ENCODE peak calls at places on chromosomes 2 and 18, in eight cellular contexts. One of them, this sample, is unnamed.

GRCh38 chr2:200602584-200602983 is 16.8 kb downstream of the AOX1 start:
- DNase-seq in ovary: no peak
- DNase-seq in sigmoid colon: no peak
- DNase-seq in right lobe of liver: no peak
- DNase-seq in CD8-positive, alpha-beta T cell: no peak
- DNase-seq in mammary epithelial cell: no peak
- DNase-seq in osteoblast: no peak
- DNase-seq in foreskin keratinocyte: no peak
- DNase-seq in this sample: no peak

GRCh38 chr2:25711641-25712369 is 38.4 kb upstream of the DTNB start:
- DNase-seq in osteoblast: peak; percentile 69
- DNase-seq in mammary epithelial cell: no peak
- DNase-seq in CD8-positive, alpha-beta T cell: no peak
- DNase-seq in ovary: no peak
- DNase-seq in sigmoid colon: no peak
- DNase-seq in right lobe of liver: no peak
- DNase-seq in foreskin keratinocyte: no peak
- DNase-seq in this sample: no peak

GRCh38 chr2:136025057-136025973 is 39.9 kb upstream of the DARS1 start:
- DNase-seq in osteoblast: peak; percentile 59
- DNase-seq in foreskin keratinocyte: peak; percentile 47
- DNase-seq in sigmoid colon: peak; percentile 68
- DNase-seq in right lobe of liver: peak; percentile 65
- DNase-seq in mammary epithelial cell: no peak
- DNase-seq in ovary: peak; percentile 18
- DNase-seq in CD8-positive, alpha-beta T cell: peak; percentile 19
- DNase-seq in this sample: no peak

GRCh38 chr2:84960157-84960506 is 10.8 kb upstream of the KCMF1 start:
- DNase-seq in foreskin keratinocyte: no peak
- DNase-seq in CD8-positive, alpha-beta T cell: no peak
- DNase-seq in osteoblast: no peak
- DNase-seq in sigmoid colon: no peak
- DNase-seq in mammary epithelial cell: no peak
- DNase-seq in right lobe of liver: no peak
- DNase-seq in ovary: no peak
- DNase-seq in this sample: no peak

GRCh38 chr18:49481317-49481716 is 5.7 kb downstream of the C18orf32 start:
- DNase-seq in mammary epithelial cell: no peak
- DNase-seq in osteoblast: peak; percentile 53
- DNase-seq in foreskin keratinocyte: no peak
- DNase-seq in sigmoid colon: no peak
- DNase-seq in right lobe of liver: no peak
- DNase-seq in ovary: no peak
- DNase-seq in CD8-positive, alpha-beta T cell: no peak
- DNase-seq in this sample: no peak

GRCh38 chr2:62303818-62304217 is 107.9 kb downstream of the B3GNT2 start:
- DNase-seq in sigmoid colon: no peak
- DNase-seq in foreskin keratinocyte: no peak
- DNase-seq in right lobe of liver: no peak
- DNase-seq in ovary: no peak
- DNase-seq in CD8-positive, alpha-beta T cell: no peak
- DNase-seq in osteoblast: no peak
- DNase-seq in mammary epithelial cell: no peak
- DNase-seq in this sample: no peak

GRCh38 chr2:170101789-170102188 is 76.2 kb upstream of the MYO3B start:
- DNase-seq in right lobe of liver: no peak
- DNase-seq in ovary: no peak
- DNase-seq in CD8-positive, alpha-beta T cell: no peak
- DNase-seq in mammary epithelial cell: no peak
- DNase-seq in foreskin keratinocyte: no peak
- DNase-seq in sigmoid colon: no peak
- DNase-seq in osteoblast: no peak
- DNase-seq in this sample: no peak

GRCh38 chr18:43278401-43278800 is 1.1 kb upstream of the SYT4 start:
- DNase-seq in sigmoid colon: no peak
- DNase-seq in right lobe of liver: no peak
- DNase-seq in ovary: no peak
- DNase-seq in CD8-positive, alpha-beta T cell: no peak
- DNase-seq in foreskin keratinocyte: no peak
- DNase-seq in mammary epithelial cell: no peak
- DNase-seq in osteoblast: no peak
- DNase-seq in this sample: no peak

GRCh38 chr2:96642564-96643350 is at the start of gene FER1L5:
- DNase-seq in right lobe of liver: no peak
- DNase-seq in sigmoid colon: no peak
- DNase-seq in osteoblast: peak; percentile 92
- DNase-seq in ovary: peak; percentile 62
- DNase-seq in mammary epithelial cell: no peak
- DNase-seq in CD8-positive, alpha-beta T cell: no peak
- DNase-seq in foreskin keratinocyte: peak; percentile 66
- DNase-seq in this sample: no peak

GRCh38 chr18:68316636-68317035 is 398.3 kb downstream of the TMX3 start:
- DNase-seq in CD8-positive, alpha-beta T cell: no peak
- DNase-seq in osteoblast: no peak
- DNase-seq in mammary epithelial cell: peak; percentile 5
- DNase-seq in sigmoid colon: no peak
- DNase-seq in ovary: no peak
- DNase-seq in foreskin keratinocyte: no peak
- DNase-seq in right lobe of liver: no peak
- DNase-seq in this sample: no peak

GRCh38 chr2:117835990-117836760 is 21.7 kb downstream of the DDX18 start:
- DNase-seq in sigmoid colon: peak; percentile 91
- DNase-seq in mammary epithelial cell: peak; percentile 39
- DNase-seq in osteoblast: peak; percentile 95
- DNase-seq in CD8-positive, alpha-beta T cell: peak; percentile 62
- DNase-seq in foreskin keratinocyte: peak; percentile 51
- DNase-seq in ovary: peak; percentile 83
- DNase-seq in right lobe of liver: peak; percentile 87
- DNase-seq in this sample: peak; percentile 59

GRCh38 chr2:43605079-43605655 is 9.3 kb upstream of the THADA start:
- DNase-seq in CD8-positive, alpha-beta T cell: no peak
- DNase-seq in osteoblast: peak; percentile 73
- DNase-seq in mammary epithelial cell: peak; percentile 36
- DNase-seq in foreskin keratinocyte: peak; percentile 38
- DNase-seq in sigmoid colon: no peak
- DNase-seq in right lobe of liver: no peak
- DNase-seq in ovary: no peak
- DNase-seq in this sample: no peak

GRCh38 chr18:23105581-23106219 is 29.6 kb upstream of the CABLES1 start:
- DNase-seq in right lobe of liver: no peak
- DNase-seq in CD8-positive, alpha-beta T cell: no peak
- DNase-seq in mammary epithelial cell: no peak
- DNase-seq in osteoblast: no peak
- DNase-seq in sigmoid colon: no peak
- DNase-seq in ovary: no peak
- DNase-seq in foreskin keratinocyte: no peak
- DNase-seq in this sample: no peak

GRCh38 chr18:6661692-6662415 is 67.7 kb upstream of the ARHGAP28 start:
- DNase-seq in mammary epithelial cell: no peak
- DNase-seq in foreskin keratinocyte: no peak
- DNase-seq in sigmoid colon: no peak
- DNase-seq in right lobe of liver: no peak
- DNase-seq in CD8-positive, alpha-beta T cell: no peak
- DNase-seq in ovary: no peak
- DNase-seq in osteoblast: no peak
- DNase-seq in this sample: no peak

GRCh38 chr2:218244665-218245064 is 16.1 kb upstream of the GPBAR1 start:
- DNase-seq in sigmoid colon: no peak
- DNase-seq in mammary epithelial cell: no peak
- DNase-seq in CD8-positive, alpha-beta T cell: no peak
- DNase-seq in foreskin keratinocyte: no peak
- DNase-seq in right lobe of liver: no peak
- DNase-seq in osteoblast: no peak
- DNase-seq in ovary: no peak
- DNase-seq in this sample: no peak

GRCh38 chr2:218249686-218250085 is 11.1 kb upstream of the GPBAR1 start:
- DNase-seq in mammary epithelial cell: no peak
- DNase-seq in right lobe of liver: no peak
- DNase-seq in foreskin keratinocyte: no peak
- DNase-seq in osteoblast: no peak
- DNase-seq in sigmoid colon: peak; percentile 50
- DNase-seq in ovary: no peak
- DNase-seq in CD8-positive, alpha-beta T cell: no peak
- DNase-seq in this sample: no peak

GRCh38 chr2:218244204-218244603 is 16.6 kb upstream of the GPBAR1 start:
- DNase-seq in CD8-positive, alpha-beta T cell: no peak
- DNase-seq in sigmoid colon: no peak
- DNase-seq in ovary: no peak
- DNase-seq in right lobe of liver: no peak
- DNase-seq in foreskin keratinocyte: no peak
- DNase-seq in osteoblast: no peak
- DNase-seq in mammary epithelial cell: no peak
- DNase-seq in this sample: no peak

GRCh38 chr2:218245214-218245613 is 15.6 kb upstream of the GPBAR1 start:
- DNase-seq in mammary epithelial cell: no peak
- DNase-seq in sigmoid colon: no peak
- DNase-seq in ovary: no peak
- DNase-seq in osteoblast: no peak
- DNase-seq in right lobe of liver: no peak
- DNase-seq in foreskin keratinocyte: no peak
- DNase-seq in CD8-positive, alpha-beta T cell: no peak
- DNase-seq in this sample: no peak
- H3K27ac ChIP-seq in mammary epithelial cell: no peak overlapping the region
- H3K27ac ChIP-seq in sigmoid colon: no peak overlapping the region
- H3K27ac ChIP-seq in ovary: no peak overlapping the region
- H3K27ac ChIP-seq in osteoblast: no peak overlapping the region
- H3K27ac ChIP-seq in right lobe of liver: no peak overlapping the region
- H3K27ac ChIP-seq in foreskin keratinocyte: no peak overlapping the region
- H3K27ac ChIP-seq in CD8-positive, alpha-beta T cell: no peak overlapping the region
- H3K27ac ChIP-seq in this sample: no peak overlapping the region

DNA sequence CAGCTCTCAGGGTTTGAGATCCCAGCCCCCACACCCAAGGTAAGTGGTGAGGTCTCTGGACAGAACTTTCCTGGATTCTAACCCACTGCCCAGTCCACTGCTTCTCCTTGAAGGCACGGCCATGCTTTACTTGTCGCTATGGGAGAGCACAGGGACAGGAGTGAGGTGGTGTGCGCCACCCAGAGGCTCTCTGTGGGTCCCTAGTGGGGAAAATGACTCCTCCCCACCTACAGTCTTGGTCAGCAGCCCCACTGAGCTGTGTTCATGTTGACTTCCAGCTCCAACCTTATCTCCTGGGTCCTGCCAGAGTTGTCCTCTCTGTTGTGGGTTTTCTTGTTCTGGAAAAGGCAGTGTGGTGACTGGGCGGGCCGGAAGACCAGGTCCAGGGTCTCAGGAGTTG is 11.1 kb downstream of the TET3 start:
- DNase-seq in osteoblast: no peak
- DNase-seq in mammary epithelial cell: no peak
- DNase-seq in sigmoid colon: no peak
- DNase-seq in CD8-positive, alpha-beta T cell: no peak
- DNase-seq in foreskin keratinocyte: no peak
- DNase-seq in ovary: no peak
- DNase-seq in right lobe of liver: no peak
- DNase-seq in this sample: no peak
- TF ChIP-seq CTCF in osteoblast: no peak
- TF ChIP-seq CTCF in mammary epithelial cell: no peak
- TF ChIP-seq CTCF in sigmoid colon: no peak
- TF ChIP-seq CTCF in CD8-positive, alpha-beta T cell: no peak
- TF ChIP-seq CTCF in foreskin keratinocyte: no peak
- TF ChIP-seq CTCF in ovary: no peak
- TF ChIP-seq CTCF in right lobe of liver: no peak
- TF ChIP-seq CTCF in this sample: no peak

GRCh38 chr2:88069117-88069516 is 1.5 kb downstream of the SMYD1 start:
- DNase-seq in right lobe of liver: no peak
- DNase-seq in osteoblast: no peak
- DNase-seq in sigmoid colon: no peak
- DNase-seq in foreskin keratinocyte: no peak
- DNase-seq in CD8-positive, alpha-beta T cell: no peak
- DNase-seq in mammary epithelial cell: no peak
- DNase-seq in ovary: no peak
- DNase-seq in this sample: no peak
- H3K27me3 ChIP-seq in right lobe of liver: no peaks in the 10 kb centered on the region
- H3K27me3 ChIP-seq in osteoblast: no peaks in the 10 kb centered on the region
- H3K27me3 ChIP-seq in sigmoid colon: no peaks in the 10 kb centered on the region
- H3K27me3 ChIP-seq in foreskin keratinocyte: peaks cover 4% of the 10 kb centered on the region
- H3K27me3 ChIP-seq in CD8-positive, alpha-beta T cell: no peaks in the 10 kb centered on the region
- H3K27me3 ChIP-seq in mammary epithelial cell: no peaks in the 10 kb centered on the region
- H3K27me3 ChIP-seq in ovary: no peaks in the 10 kb centered on the region
- H3K27me3 ChIP-seq in this sample: peaks cover 15% of the 10 kb centered on the region

DNA sequence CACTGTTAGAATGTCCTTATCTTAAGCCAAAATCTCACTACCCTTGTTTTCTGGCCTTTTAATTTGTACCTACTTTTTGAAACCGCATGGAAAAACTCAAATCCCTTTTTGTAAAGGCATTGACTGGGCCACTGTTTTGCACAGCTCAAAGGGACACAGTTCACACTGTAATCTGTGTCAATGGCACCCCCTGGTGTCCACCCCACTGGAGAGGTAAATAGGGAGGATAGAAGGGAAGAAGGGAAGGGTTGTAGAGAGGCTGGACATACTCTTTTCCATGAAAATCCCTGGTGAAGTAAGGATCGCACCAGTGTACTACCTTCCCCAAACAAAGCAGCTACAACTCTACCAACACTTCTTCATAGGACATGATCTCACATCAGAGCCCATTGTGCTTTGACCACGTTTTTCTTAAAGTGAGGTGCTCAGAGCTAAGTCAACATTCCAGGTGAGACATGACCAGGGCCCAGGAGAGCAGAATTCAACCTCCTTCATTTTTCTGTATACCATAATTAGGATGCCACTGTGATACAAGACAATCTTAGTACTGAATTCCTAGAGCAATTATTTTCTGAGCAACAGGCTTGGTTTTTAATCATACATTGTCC is 92.4 kb upstream of the RMDN2 start:
- DNase-seq in ovary: peak; percentile 92
- DNase-seq in mammary epithelial cell: peak; percentile 73
- DNase-seq in sigmoid colon: peak; percentile 94
- DNase-seq in osteoblast: no peak
- DNase-seq in right lobe of liver: peak; percentile 91
- DNase-seq in foreskin keratinocyte: peak; percentile 64
- DNase-seq in CD8-positive, alpha-beta T cell: peak; percentile 80
- DNase-seq in this sample: peak; percentile 64
- H3K27ac ChIP-seq in ovary: no peak overlapping the region
- H3K27ac ChIP-seq in mammary epithelial cell: no peak overlapping the region
- H3K27ac ChIP-seq in sigmoid colon: peak overlapping the region; percentile 71
- H3K27ac ChIP-seq in osteoblast: peak overlapping the region; percentile 83
- H3K27ac ChIP-seq in right lobe of liver: no peak overlapping the region
- H3K27ac ChIP-seq in foreskin keratinocyte: no peak overlapping the region
- H3K27ac ChIP-seq in CD8-positive, alpha-beta T cell: no peak overlapping the region
- H3K27ac ChIP-seq in this sample: no peak overlapping the region

DNA sequence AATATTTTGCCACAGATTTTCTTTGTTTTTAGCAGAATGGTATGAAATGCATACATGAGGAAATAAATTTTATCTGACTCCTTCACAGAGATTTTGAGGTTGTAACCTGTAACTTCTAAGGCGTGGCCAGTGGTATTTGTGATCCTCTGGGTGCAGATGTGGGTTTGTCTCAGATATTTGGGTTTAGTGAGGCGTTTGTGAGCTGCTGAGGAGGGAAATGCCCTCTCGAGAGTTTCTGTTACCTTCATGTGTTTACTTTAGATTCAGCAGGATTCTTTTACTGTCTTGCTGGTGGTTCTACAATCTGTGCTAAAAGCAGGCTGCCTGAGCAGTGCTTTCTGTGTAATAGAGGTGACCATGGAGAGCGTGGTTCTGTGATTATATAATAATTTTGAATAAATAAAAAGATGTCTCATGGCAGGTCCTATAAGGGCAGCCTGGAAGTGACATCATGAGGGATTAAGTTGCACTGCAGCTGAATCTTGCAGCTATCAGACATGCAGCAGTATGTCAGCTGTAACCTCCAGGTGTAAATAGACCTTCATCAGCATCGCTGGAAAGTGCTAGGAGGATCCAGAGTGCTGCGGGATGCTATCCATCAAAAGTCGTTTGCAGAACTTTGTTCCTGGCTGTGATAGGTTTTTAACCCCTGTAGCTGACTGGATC is 34.2 kb downstream of the TANC1 start:
- DNase-seq in osteoblast: no peak
- DNase-seq in mammary epithelial cell: no peak
- DNase-seq in CD8-positive, alpha-beta T cell: no peak
- DNase-seq in sigmoid colon: no peak
- DNase-seq in ovary: no peak
- DNase-seq in foreskin keratinocyte: no peak
- DNase-seq in right lobe of liver: no peak
- DNase-seq in this sample: no peak
- TF ChIP-seq CTCF in osteoblast: no peak
- TF ChIP-seq CTCF in mammary epithelial cell: no peak
- TF ChIP-seq CTCF in CD8-positive, alpha-beta T cell: no peak
- TF ChIP-seq CTCF in sigmoid colon: no peak
- TF ChIP-seq CTCF in ovary: no peak
- TF ChIP-seq CTCF in foreskin keratinocyte: no peak
- TF ChIP-seq CTCF in right lobe of liver: no peak
- TF ChIP-seq CTCF in this sample: no peak

This sample was measured in AG04450.